ENCODE peak calls at places on chromosome 19, in four cellular contexts. U is stomach, Q is breast epithelium, L is Panc1. H is an unnamed sample. For H3K4me1, the result is how much of the 10 kb centered on the place peaks cover.

GRCh38 chr19:10139952-10140351 is 20.3 kb upstream of the EIF3G start:
- DNase-seq in U (no peak), Q (no peak), L (no peak), H (no peak)

GRCh38 chr19:1154731-1155351 is 19.2 kb downstream of the SBNO2 start:
- DNase-seq in U (peak), Q (peak), L (no peak), H (no peak)

GRCh38 chr19:33473644-33474305 is 47.8 kb downstream of the PEPD start:
- DNase-seq in U (no peak), Q (no peak), L (no peak), H (no peak)

GRCh38 chr19:16185925-16186234 is 670 bp downstream of the FAM32A start:
- DNase-seq in U (no peak), Q (no peak), L (no peak), H (no peak)

GRCh38 chr19:15022752-15023151 is 26.5 kb upstream of the CASP14 start:
- DNase-seq in U (no peak), Q (no peak), L (no peak), H (no peak)

GRCh38 chr19:1411255-1412191 is 4.1 kb downstream of the DAZAP1 start:
- DNase-seq in U (no peak), Q (no peak), L (no peak), H (no peak)

GRCh38 chr19:36747750-36748149 is 24.9 kb downstream of the ZNF850 start:
- DNase-seq in U (no peak), Q (no peak), L (no peak), H (no peak)

GRCh38 chr19:55172741-55173140 is 6.3 kb upstream of the DNAAF3 start:
- DNase-seq in U (no peak), Q (no peak), L (no peak), H (no peak)

GRCh38 chr19:4730740-4731171 is 7.1 kb upstream of the DPP9 start:
- DNase-seq in U (no peak), Q (no peak), L (no peak), H (no peak)

GRCh38 chr19:5452594-5453565 is 2.3 kb upstream of the ZNRF4 start:
- DNase-seq in U (no peak), Q (no peak), L (no peak), H (no peak)

GRCh38 chr19:50713556-50714236 is 5.9 kb downstream of the SHANK1 start:
- DNase-seq in U (no peak), Q (no peak), L (no peak), H (no peak)

GRCh38 chr19:51366999-51367564 is 894 bp upstream of the ETFB start:
- DNase-seq in U (peak), Q (no peak), L (no peak), H (no peak)

GRCh38 chr19:35179830-35180229 is 25.3 kb downstream of the FXYD5 start:
- DNase-seq in U (no peak), Q (no peak), L (no peak), H (no peak)

GRCh38 chr19:13859361-13859880 is 17.5 kb upstream of the NANOS3 start:
- DNase-seq in U (no peak), Q (no peak), L (no peak), H (no peak)

GRCh38 chr19:41325947-41326706 is 16.2 kb downstream of the CCDC97 start:
- DNase-seq in U (no peak), Q (no peak), L (no peak), H (no peak)

GRCh38 chr19:36140289-36141038 is 598 bp downstream of the CAPNS1 start:
- DNase-seq in U (peak), Q (no peak), L (no peak), H (no peak)

GRCh38 chr19:5492813-5493409 is 37.7 kb downstream of the ZNRF4 start:
- DNase-seq in U (no peak), Q (no peak), L (no peak), H (no peak)

GRCh38 chr19:28289294-28290063 is 923.5 kb downstream of the UQCRFS1 start:
- DNase-seq in U (no peak), Q (no peak), L (no peak), H (no peak)

GRCh38 chr19:49414256-49414655 is 9.0 kb downstream of the PTH2 start:
- DNase-seq in U (no peak), Q (no peak), L (no peak), H (no peak)
- H3K4me1 ChIP-seq in U (under half), Q (under half), L (under half), H (under half)

DNA sequence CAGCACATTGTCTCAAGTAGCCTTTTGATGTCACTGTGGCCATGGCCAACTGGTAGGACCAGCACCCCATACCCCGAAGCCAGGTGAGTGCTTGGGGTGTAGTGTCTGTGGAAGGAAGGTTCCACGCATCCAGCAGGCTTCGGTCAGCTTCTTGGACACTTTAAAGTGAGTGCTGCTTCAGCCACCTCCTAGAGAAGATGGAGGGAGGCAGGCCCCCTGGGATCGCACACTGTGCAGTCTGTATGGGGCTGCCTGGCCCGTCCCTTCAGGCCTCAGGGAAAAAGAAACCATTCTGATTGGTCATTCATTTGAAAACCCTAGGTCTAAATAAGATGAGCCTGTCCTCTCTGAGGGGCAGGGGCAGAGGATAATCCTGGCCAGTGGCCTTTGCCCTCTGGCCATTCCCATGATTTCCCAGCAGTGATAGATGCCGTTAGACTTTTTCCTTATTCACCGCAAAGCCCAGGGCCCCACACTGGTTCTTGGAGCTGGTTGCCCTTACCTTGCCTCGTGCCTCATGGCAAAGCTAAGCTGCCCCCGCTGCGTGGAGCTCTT is 30.7 kb downstream of the GATAD2A start:
- DNase-seq in U (no peak), Q (no peak), L (no peak), H (no peak)
- TF ChIP-seq POLR2AphosphoS5 in U (no peak), Q (no peak), L (no peak), H (no peak)

GRCh38 chr19:46945668-46946067 is 74.0 kb upstream of the NPAS1 start:
- DNase-seq in U (no peak), Q (no peak), L (no peak), H (no peak)
- H3K4me3 ChIP-seq in U (no peak), Q (no peak), L (no peak), H (no peak)

DNA sequence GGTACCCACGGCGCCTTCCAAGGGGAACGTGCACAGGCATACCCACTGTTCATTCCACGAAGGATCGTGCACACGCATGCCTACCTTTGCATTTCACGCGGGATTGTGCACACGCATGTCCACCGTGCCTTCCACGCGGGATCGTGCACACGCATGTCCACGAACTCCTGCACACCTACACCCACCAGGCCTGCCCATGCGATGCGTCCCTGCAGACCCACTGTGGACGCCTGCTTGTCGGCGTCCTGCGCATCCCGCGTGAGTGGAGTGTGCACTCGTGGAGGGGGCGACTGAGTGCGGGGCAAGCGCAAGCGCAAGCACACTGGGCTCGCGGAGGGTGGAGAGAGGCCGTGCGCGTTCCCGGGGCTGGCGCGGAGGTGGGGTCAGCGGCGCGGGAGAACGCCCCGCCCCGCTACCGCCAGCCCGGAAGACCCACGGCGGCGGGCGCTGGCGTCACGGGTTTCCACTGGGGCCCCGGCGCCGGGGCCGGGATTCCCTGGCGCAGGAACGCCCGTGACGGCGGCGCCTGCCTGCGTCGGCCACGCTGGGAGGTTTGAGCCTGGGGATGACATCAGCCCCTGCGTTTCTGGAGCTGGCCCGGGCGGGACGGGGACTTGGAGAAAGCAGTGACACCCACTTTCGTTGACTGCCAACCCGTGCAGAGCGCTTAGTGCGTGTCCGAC is 18.7 kb downstream of the GADD45B start:
- DNase-seq in U (peak), Q (peak), L (no peak), H (no peak)
- H3K4me1 ChIP-seq in U (under half), Q (under half), L (under half), H (half or more)

GRCh38 chr19:39411006-39411831 is 1.2 kb upstream of the PLEKHG2 start:
- DNase-seq in U (peak), Q (no peak), L (no peak), H (no peak)
- TF ChIP-seq POLR2AphosphoS5 in U (peak), Q (peak), L (no peak), H (peak)

DNA sequence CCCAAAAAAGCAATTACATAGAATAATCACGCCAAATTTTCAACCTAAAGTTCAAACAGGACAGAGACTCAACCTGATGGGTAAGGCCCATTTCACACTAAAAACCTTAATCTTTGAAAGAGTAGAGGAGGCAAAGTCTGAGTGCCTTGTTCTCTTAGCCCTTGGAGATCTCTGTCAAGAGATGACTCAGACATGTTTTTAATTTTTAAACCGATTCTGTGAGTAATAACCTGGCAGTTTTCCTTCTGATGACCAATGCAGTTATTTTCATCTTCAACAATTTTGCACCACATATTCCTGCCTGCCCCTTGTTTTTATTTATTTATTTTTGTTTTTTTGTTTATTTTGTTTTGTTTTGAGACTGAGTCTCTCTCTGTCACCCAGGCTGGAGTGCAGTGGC is 11.5 kb upstream of the TNFSF9 start:
- DNase-seq in U (no peak), Q (no peak), L (peak), H (no peak)
- H3K4me3 ChIP-seq in U (no peak), Q (no peak), L (no peak), H (no peak)

H was measured in vagina.